ENCODE peak calls at places on chromosomes 6 and 20, in five cellular contexts. R is K562, Q is HepG2, Z is SK-N-SH, F is GM12878. X is an unnamed sample.

GRCh38 chr20:62473717-62474584 is 1.8 kb downstream of the GATA5 start:
- DNase-seq in R (no peak), Q (no peak), Z (no peak), F (no peak), X (no peak)

GRCh38 chr6:10332121-10332520 is 82.8 kb downstream of the TFAP2A start:
- DNase-seq in R (no peak), Q (no peak), Z (no peak), F (no peak), X (no peak)

GRCh38 chr6:17280552-17281090 is 540 bp upstream of the RBM24 start:
- DNase-seq in R (no peak), Q (no peak), Z (peak), F (no peak), X (no peak)

GRCh38 chr20:49508435-49509199 is 26.1 kb upstream of the KCNB1 start:
- DNase-seq in R (peak), Q (peak), Z (peak), F (peak), X (peak)

GRCh38 chr6:109791301-109791700 is 100.2 kb downstream of the FIG4 start:
- DNase-seq in R (peak), Q (no peak), Z (no peak), F (no peak), X (no peak)

GRCh38 chr6:71403422-71404134 is 115.0 kb downstream of the OGFRL1 start:
- DNase-seq in R (no peak), Q (no peak), Z (no peak), F (no peak), X (no peak)

GRCh38 chr20:25149986-25150385 is 45.5 kb upstream of the ENTPD6 start:
- DNase-seq in R (no peak), Q (no peak), Z (no peak), F (no peak), X (no peak)

GRCh38 chr6:150409576-150410066 is 40.8 kb downstream of the IYD start:
- DNase-seq in R (no peak), Q (no peak), Z (no peak), F (no peak), X (no peak)

GRCh38 chr20:6739406-6739805 is 28.1 kb upstream of the BMP2 start:
- DNase-seq in R (no peak), Q (no peak), Z (no peak), F (no peak), X (no peak)

GRCh38 chr6:53347921-53348435 is 772 bp downstream of the ELOVL5 start:
- DNase-seq in R (peak), Q (peak), Z (peak), F (no peak), X (no peak)

GRCh38 chr6:44202332-44202971 is 14.3 kb upstream of the MYMX start:
- DNase-seq in R (no peak), Q (no peak), Z (no peak), F (no peak), X (no peak)

GRCh38 chr6:10659697-10660348 is 34.6 kb downstream of the C6orf52 start:
- DNase-seq in R (no peak), Q (no peak), Z (peak), F (no peak), X (no peak)

GRCh38 chr20:63964412-63964811 is 5.3 kb downstream of the ZNF512B start:
- DNase-seq in R (no peak), Q (no peak), Z (no peak), F (no peak), X (no peak)

GRCh38 chr6:139708342-139709199 is 334.1 kb upstream of the CITED2 start:
- DNase-seq in R (no peak), Q (peak), Z (no peak), F (no peak), X (no peak)

GRCh38 chr20:23596856-23597255 is 8.9 kb downstream of the CST9 start:
- DNase-seq in R (no peak), Q (no peak), Z (no peak), F (no peak), X (no peak)

GRCh38 chr6:127515234-127515793 is 3.8 kb downstream of the MTCL3 start:
- DNase-seq in R (no peak), Q (no peak), Z (peak), F (no peak), X (no peak)

GRCh38 chr6:43806041-43806757 is 36.2 kb downstream of the VEGFA start:
- DNase-seq in R (no peak), Q (peak), Z (no peak), F (no peak), X (no peak)

GRCh38 chr6:106146852-106147351 is 60.8 kb downstream of the PRDM1 start:
- DNase-seq in R (peak), Q (no peak), Z (no peak), F (no peak), X (no peak)

GRCh38 chr20:21322083-21322710 is 19.1 kb downstream of the XRN2 start:
- DNase-seq in R (no peak), Q (no peak), Z (no peak), F (no peak), X (no peak)

GRCh38 chr6:118812972-118813371 is 81.0 kb upstream of the ASF1A start:
- DNase-seq in R (no peak), Q (no peak), Z (no peak), F (no peak), X (no peak)

GRCh38 chr6:111486921-111487320 is 3.9 kb upstream of the REV3L start:
- DNase-seq in R (no peak), Q (no peak), Z (no peak), F (no peak), X (no peak)

GRCh38 chr6:21679761-21680265 is 86.3 kb downstream of the SOX4 start:
- DNase-seq in R (no peak), Q (no peak), Z (no peak), F (no peak), X (no peak)

GRCh38 chr20:22682381-22682780 is 98.0 kb upstream of the FOXA2 start:
- DNase-seq in R (no peak), Q (no peak), Z (no peak), F (no peak), X (no peak)

GRCh38 chr6:22409487-22409886 is 112.7 kb upstream of the PRL start:
- DNase-seq in R (no peak), Q (no peak), Z (no peak), F (no peak), X (no peak)

GRCh38 chr20:61119263-61119662 is 132.8 kb upstream of the CDH4 start:
- DNase-seq in R (no peak), Q (no peak), Z (no peak), F (no peak), X (no peak)

GRCh38 chr6:157461000-157461915 is 80.3 kb downstream of the ZDHHC14 start:
- DNase-seq in R (peak), Q (peak), Z (no peak), F (peak), X (no peak)

GRCh38 chr6:3912366-3913076 is 63.3 kb downstream of the FAM50B start:
- DNase-seq in R (no peak), Q (peak), Z (no peak), F (no peak), X (no peak)

GRCh38 chr20:16462711-16463110 is 110.5 kb downstream of the KIF16B start:
- DNase-seq in R (no peak), Q (no peak), Z (no peak), F (no peak), X (no peak)

GRCh38 chr6:163941471-163941980 is 527.0 kb downstream of the QKI start:
- DNase-seq in R (no peak), Q (no peak), Z (no peak), F (no peak), X (no peak)

GRCh38 chr6:98871057-98871456 is 36.7 kb downstream of the POU3F2 start:
- DNase-seq in R (no peak), Q (no peak), Z (no peak), F (no peak), X (no peak)
- TF ChIP-seq ZBTB33 in R (no peak), Q (no peak), Z (no peak), F (no peak), X (no peak)

GRCh38 chr20:44066645-44067606 is 120.1 kb downstream of the JPH2 start:
- DNase-seq in R (no peak), Q (no peak), Z (peak), F (no peak), X (no peak)

GRCh38 chr20:44069203-44069931 is 117.6 kb downstream of the JPH2 start:
- DNase-seq in R (no peak), Q (no peak), Z (no peak), F (peak), X (no peak)

GRCh38 chr20:44068780-44069191 is 118.2 kb downstream of the JPH2 start:
- DNase-seq in R (no peak), Q (no peak), Z (no peak), F (no peak), X (no peak)

GRCh38 chr20:44067650-44068081 is 119.3 kb downstream of the JPH2 start:
- DNase-seq in R (no peak), Q (no peak), Z (no peak), F (no peak), X (no peak)

GRCh38 chr20:44068311-44068710 is 118.7 kb downstream of the JPH2 start:
- DNase-seq in R (no peak), Q (no peak), Z (peak), F (no peak), X (no peak)
- TF ChIP-seq ZBTB33 in R (no peak), Q (no peak), Z (no peak), F (no peak), X (no peak)

GRCh38 chr6:1200706-1201105 is 111.2 kb upstream of the FOXQ1 start:
- DNase-seq in R (no peak), Q (peak), Z (no peak), F (no peak), X (peak)
- TF ChIP-seq ZBTB33 in R (no peak), Q (peak), Z (no peak), F (no peak), X (no peak)

GRCh38 chr20:54347216-54347833 is 128.1 kb upstream of the DOK5 start:
- DNase-seq in R (no peak), Q (no peak), Z (no peak), F (no peak), X (no peak)

GRCh38 chr20:54345817-54346216 is 129.6 kb upstream of the DOK5 start:
- DNase-seq in R (no peak), Q (no peak), Z (no peak), F (no peak), X (no peak)

GRCh38 chr20:54345301-54345724 is 130.1 kb upstream of the DOK5 start:
- DNase-seq in R (no peak), Q (no peak), Z (no peak), F (peak), X (peak)

GRCh38 chr20:54343634-54344033 is 131.8 kb upstream of the DOK5 start:
- DNase-seq in R (no peak), Q (no peak), Z (no peak), F (no peak), X (no peak)

GRCh38 chr20:54346269-54346668 is 129.1 kb upstream of the DOK5 start:
- DNase-seq in R (no peak), Q (no peak), Z (no peak), F (no peak), X (no peak)
- TF ChIP-seq ZBTB33 in R (no peak), Q (no peak), Z (no peak), F (no peak), X (no peak)

X was measured in HCT116.